ENCODE peak calls at places on chromosome 10, in seven cellular contexts. J is left ventricle myocardium inferior, N is body of pancreas, A is A549, X is pancreas, L is GM12865, W is Peyer's patch. S is an unnamed sample.
A peak's percentile ranks its signal among the peaks of the same experiment; 100 is the strongest.

GRCh38 chr10:131897297-131897899 is 3.4 kb upstream of the PPP2R2D start:
- DNase-seq in J (no peak), N (no peak), A (no peak), X (no peak), L (no peak), W (no peak), S (no peak)

GRCh38 chr10:77420942-77421523 is 216.6 kb downstream of the KCNMA1 start:
- DNase-seq in J (no peak), N (no peak), A (no peak), X (no peak), L (no peak), W (no peak), S (no peak)

GRCh38 chr10:28897617-28898464 is 220.5 kb downstream of the BAMBI start:
- DNase-seq in J (peak; percentile 42), N (no peak), A (no peak), X (no peak), L (no peak), W (no peak), S (no peak)

GRCh38 chr10:43683451-43684197 is 34.9 kb upstream of the ZNF32 start:
- DNase-seq in J (no peak), N (peak; percentile 55), A (peak; percentile 18), X (no peak), L (peak; percentile 28), W (no peak), S (no peak)

GRCh38 chr10:70167246-70167645 is 3.1 kb downstream of the SAR1A start:
- DNase-seq in J (no peak), N (no peak), A (no peak), X (no peak), L (peak; percentile 48), W (no peak), S (no peak)

GRCh38 chr10:100775346-100775745 is 30.0 kb downstream of the PAX2 start:
- DNase-seq in J (no peak), N (peak; percentile 13), A (no peak), X (no peak), L (no peak), W (no peak), S (no peak)

GRCh38 chr10:794382-794956 is 105.0 kb upstream of the DIP2C start:
- DNase-seq in J (no peak), N (no peak), A (no peak), X (no peak), L (no peak), W (peak; percentile 38), S (peak; percentile 16)

GRCh38 chr10:2994562-2994961 is 72.8 kb upstream of the PFKP start:
- DNase-seq in J (no peak), N (no peak), A (no peak), X (no peak), L (no peak), W (no peak), S (no peak)

GRCh38 chr10:44574596-44575480 is 189.9 kb upstream of the CXCL12 start:
- DNase-seq in J (no peak), N (no peak), A (no peak), X (no peak), L (no peak), W (no peak), S (no peak)

GRCh38 chr10:12434277-12434676 is 84.9 kb downstream of the CAMK1D start:
- DNase-seq in J (no peak), N (peak; percentile 71), A (no peak), X (no peak), L (no peak), W (peak; percentile 36), S (no peak)

GRCh38 chr10:13788701-13789447 is 202.1 kb downstream of the PRPF18 start:
- DNase-seq in J (peak; percentile 71), N (peak; percentile 48), A (no peak), X (no peak), L (peak; percentile 37), W (peak; percentile 60), S (no peak)

GRCh38 chr10:13788320-13788600 is 201.5 kb downstream of the PRPF18 start:
- DNase-seq in J (no peak), N (no peak), A (no peak), X (no peak), L (no peak), W (no peak), S (no peak)

GRCh38 chr10:13787015-13787421 is 200.3 kb downstream of the PRPF18 start:
- DNase-seq in J (no peak), N (no peak), A (peak; percentile 13), X (no peak), L (peak; percentile 90), W (peak; percentile 74), S (no peak)

GRCh38 chr10:13779748-13780147 is 193.0 kb downstream of the PRPF18 start:
- DNase-seq in J (no peak), N (no peak), A (no peak), X (no peak), L (no peak), W (no peak), S (no peak)

DNA sequence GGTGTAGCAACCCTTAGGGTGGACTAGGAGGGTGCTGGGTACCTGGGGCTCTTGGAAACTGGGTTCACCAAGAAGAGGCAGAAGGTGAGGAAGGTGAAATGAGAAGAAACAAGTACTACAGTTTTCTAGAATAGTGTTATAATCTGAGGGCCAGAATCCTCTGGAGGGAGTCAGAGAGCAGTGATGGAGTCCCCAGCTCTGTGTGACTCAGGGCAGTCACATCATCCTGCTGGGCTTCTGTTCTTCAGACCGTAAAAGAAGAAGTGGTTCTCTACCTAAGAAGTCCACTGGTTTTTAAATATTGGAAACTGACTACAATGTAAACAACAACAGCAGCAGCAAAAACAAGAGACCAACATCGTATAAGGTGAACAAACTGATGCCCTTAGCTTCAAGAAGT is 197.3 kb downstream of the PRPF18 start:
- DNase-seq in J (no peak), N (no peak), A (no peak), X (no peak), L (peak; percentile 64), W (peak; percentile 54), S (no peak)
- TF ChIP-seq CTCF in J (peak; percentile 25), N (no peak), A (no peak), X (no peak), L (peak; percentile 32), W (no peak), S (no peak)

DNA sequence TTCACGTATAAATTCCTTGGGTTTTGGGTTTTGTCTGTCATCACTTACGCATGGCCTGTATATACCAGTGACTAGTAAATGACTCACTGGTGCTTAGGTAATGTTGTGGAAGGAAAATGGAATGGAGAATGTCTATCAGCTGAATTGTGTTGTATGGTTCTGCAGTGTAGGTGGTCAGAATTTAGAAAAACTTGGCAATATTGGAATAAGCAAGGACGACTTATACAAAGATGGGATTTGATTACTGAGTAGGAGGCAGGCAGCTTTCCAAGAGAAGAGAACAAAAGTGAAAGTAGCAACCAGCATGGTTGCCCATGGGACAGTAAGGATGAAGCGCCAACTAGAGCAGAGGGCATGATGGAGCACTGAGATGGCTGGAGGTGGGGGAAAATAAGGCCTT is 168.6 kb upstream of the CSTF2T start:
- DNase-seq in J (no peak), N (no peak), A (no peak), X (no peak), L (no peak), W (no peak), S (no peak)
- H3K4me3 ChIP-seq in J (no peak overlapping the region), N (no peak overlapping the region), A (no peak overlapping the region), X (no peak overlapping the region), L (no peak overlapping the region), W (no peak overlapping the region), S (no peak overlapping the region)

GRCh38 chr10:78755877-78756455 is 312.8 kb upstream of the ZMIZ1 start:
- DNase-seq in J (no peak), N (no peak), A (no peak), X (no peak), L (no peak), W (no peak), S (no peak)

GRCh38 chr10:78757542-78757941 is 311.2 kb upstream of the ZMIZ1 start:
- DNase-seq in J (no peak), N (no peak), A (no peak), X (no peak), L (no peak), W (no peak), S (no peak)

GRCh38 chr10:78754269-78755074 is 314.3 kb upstream of the ZMIZ1 start:
- DNase-seq in J (no peak), N (no peak), A (no peak), X (no peak), L (no peak), W (no peak), S (no peak)

GRCh38 chr10:78756604-78757442 is 311.9 kb upstream of the ZMIZ1 start:
- DNase-seq in J (peak; percentile 66), N (peak; percentile 52), A (peak; percentile 80), X (no peak), L (no peak), W (peak; percentile 67), S (no peak)

GRCh38 chr10:78755075-78755695 is 313.6 kb upstream of the ZMIZ1 start:
- DNase-seq in J (no peak), N (no peak), A (no peak), X (no peak), L (no peak), W (no peak), S (no peak)
- TF ChIP-seq CTCF in J (no peak), N (no peak), A (no peak), X (no peak), L (no peak), W (no peak), S (no peak)

DNA sequence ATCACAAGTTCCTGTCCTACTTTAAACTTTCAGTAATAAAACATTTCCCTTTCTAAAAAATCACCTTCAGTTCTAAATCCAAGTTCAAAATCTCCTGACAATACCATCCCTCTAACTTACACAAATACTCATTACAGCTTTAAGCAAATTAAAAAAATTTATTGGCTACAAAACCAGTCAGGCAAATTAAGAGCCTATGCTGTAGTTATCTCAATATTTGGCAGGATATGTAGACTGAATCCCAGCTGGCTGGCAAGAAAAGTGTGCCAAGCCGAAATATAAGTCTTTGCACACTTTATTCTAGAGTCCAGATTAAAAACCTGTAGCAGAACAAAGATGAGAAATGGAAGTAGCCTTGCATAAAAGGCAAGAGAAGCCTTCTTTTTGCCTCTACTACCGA is 9.5 kb downstream of the WAPL start:
- DNase-seq in J (no peak), N (peak; percentile 21), A (no peak), X (no peak), L (no peak), W (no peak), S (no peak)
- H3K4me3 ChIP-seq in J (no peak overlapping the region), N (no peak overlapping the region), A (no peak overlapping the region), X (no peak overlapping the region), L (no peak overlapping the region), W (no peak overlapping the region), S (no peak overlapping the region)

GRCh38 chr10:106625761-106626160 is 538.7 kb downstream of the SORCS1 start:
- DNase-seq in J (no peak), N (no peak), A (no peak), X (no peak), L (no peak), W (no peak), S (no peak)
- TF ChIP-seq CTCF in J (no peak), N (no peak), A (no peak), X (no peak), L (no peak), W (no peak), S (no peak)

GRCh38 chr10:7412482-7413251 is 1.8 kb upstream of the SFMBT2 start:
- DNase-seq in J (peak; percentile 45), N (peak; percentile 45), A (peak; percentile 38), X (peak; percentile 80), L (peak; percentile 42), W (peak; percentile 62), S (peak; percentile 46)
- H3K4me3 ChIP-seq in J (peak overlapping the region; percentile 92), N (no peak overlapping the region), A (no peak overlapping the region), X (peak overlapping the region; percentile 8), L (peak overlapping the region; percentile 15), W (peak overlapping the region; percentile 63), S (no peak overlapping the region)